ENCODE peak calls at places on chromosomes 1 and 21, in ten cellular contexts. O, C, L, Z, F, X, G, E, Y and M are unnamed samples. For H3K36me3, the result is how much of the 10 kb centered on the place peaks cover.

GRCh38 chr1:200483491-200484143 is 73.8 kb upstream of the ZNF281 start:
- DNase-seq in O (peak), C (no peak), L (peak), Z (peak), F (peak), X (peak), G (no peak), E (no peak), Y (no peak), M (no peak)

GRCh38 chr1:205668951-205669340 is 11.4 kb downstream of the SLC45A3 start:
- DNase-seq in O (no peak), C (no peak), L (no peak), Z (no peak), F (no peak), X (peak), G (peak), E (no peak), Y (no peak), M (no peak)

GRCh38 chr1:96995351-96995750 is 273.8 kb downstream of the PTBP2 start:
- DNase-seq in O (no peak), C (no peak), L (no peak), Z (no peak), F (no peak), X (no peak), G (no peak), E (no peak), Y (no peak), M (no peak)

GRCh38 chr1:156196445-156196844 is 2.5 kb downstream of the SLC25A44 start:
- DNase-seq in O (no peak), C (no peak), L (no peak), Z (no peak), F (no peak), X (no peak), G (no peak), E (no peak), Y (no peak), M (no peak)

GRCh38 chr1:85306236-85306635 is 29.8 kb upstream of the BCL10 start:
- DNase-seq in O (no peak), C (no peak), L (no peak), Z (no peak), F (no peak), X (no peak), G (no peak), E (no peak), Y (no peak), M (no peak)

GRCh38 chr1:116325922-116326321 is 47.1 kb upstream of the ATP1A1 start:
- DNase-seq in O (no peak), C (no peak), L (no peak), Z (no peak), F (no peak), X (no peak), G (peak), E (no peak), Y (no peak), M (no peak)

GRCh38 chr1:6935379-6936307 is 150.4 kb downstream of the CAMTA1 start:
- DNase-seq in O (peak), C (no peak), L (no peak), Z (no peak), F (no peak), X (no peak), G (no peak), E (no peak), Y (no peak), M (no peak)

GRCh38 chr1:24536391-24536840 is 19.5 kb upstream of the NCMAP start:
- DNase-seq in O (no peak), C (no peak), L (no peak), Z (no peak), F (no peak), X (no peak), G (peak), E (no peak), Y (no peak), M (no peak)

GRCh38 chr21:16084776-16085364 is 355.1 kb downstream of the USP25 start:
- DNase-seq in O (peak), C (peak), L (no peak), Z (no peak), F (peak), X (peak), G (no peak), E (peak), Y (no peak), M (peak)

GRCh38 chr1:74571875-74572274 is 59.5 kb upstream of the LRRC53 start:
- DNase-seq in O (no peak), C (no peak), L (no peak), Z (no peak), F (no peak), X (no peak), G (no peak), E (no peak), Y (no peak), M (no peak)

GRCh38 chr21:29114765-29115164 is 15.7 kb upstream of the MAP3K7CL start:
- DNase-seq in O (peak), C (no peak), L (peak), Z (no peak), F (no peak), X (no peak), G (no peak), E (no peak), Y (no peak), M (no peak)

GRCh38 chr1:38741341-38741740 is 118.2 kb downstream of the RRAGC start:
- DNase-seq in O (peak), C (no peak), L (peak), Z (no peak), F (no peak), X (no peak), G (no peak), E (no peak), Y (no peak), M (no peak)

GRCh38 chr1:47536646-47537118 is 98.8 kb downstream of the FOXD2 start:
- DNase-seq in O (no peak), C (no peak), L (no peak), Z (peak), F (no peak), X (no peak), G (no peak), E (no peak), Y (no peak), M (no peak)

GRCh38 chr1:156930483-156930882 is 10.1 kb downstream of the LRRC71 start:
- DNase-seq in O (no peak), C (no peak), L (peak), Z (no peak), F (no peak), X (no peak), G (no peak), E (no peak), Y (no peak), M (no peak)

GRCh38 chr1:28282426-28283407 is 23.4 kb downstream of the SESN2 start:
- DNase-seq in O (no peak), C (no peak), L (no peak), Z (no peak), F (no peak), X (no peak), G (no peak), E (no peak), Y (no peak), M (no peak)

GRCh38 chr1:17966341-17966740 is 141.3 kb upstream of the IGSF21 start:
- DNase-seq in O (peak), C (no peak), L (no peak), Z (no peak), F (no peak), X (no peak), G (no peak), E (no peak), Y (no peak), M (no peak)

GRCh38 chr1:147748687-147749350 is 11.6 kb downstream of the GJA5 start:
- DNase-seq in O (no peak), C (no peak), L (no peak), Z (no peak), F (no peak), X (no peak), G (no peak), E (peak), Y (no peak), M (no peak)

GRCh38 chr1:204032642-204033235 is 40.2 kb upstream of the SOX13 start:
- DNase-seq in O (peak), C (no peak), L (no peak), Z (no peak), F (no peak), X (no peak), G (no peak), E (no peak), Y (peak), M (no peak)

GRCh38 chr1:202268817-202269216 is 72.9 kb downstream of the UBE2T start:
- DNase-seq in O (no peak), C (no peak), L (no peak), Z (no peak), F (no peak), X (no peak), G (no peak), E (no peak), Y (no peak), M (no peak)

GRCh38 chr1:63813829-63814277 is 40.0 kb downstream of the ROR1 start:
- DNase-seq in O (peak), C (peak), L (no peak), Z (no peak), F (no peak), X (no peak), G (no peak), E (no peak), Y (no peak), M (peak)

GRCh38 chr1:24894002-24894401 is 36.1 kb downstream of the RUNX3 start:
- DNase-seq in O (no peak), C (no peak), L (no peak), Z (no peak), F (no peak), X (no peak), G (no peak), E (peak), Y (no peak), M (no peak)

GRCh38 chr1:56477164-56478111 is 101.9 kb downstream of the PLPP3 start:
- DNase-seq in O (peak), C (peak), L (peak), Z (peak), F (peak), X (no peak), G (no peak), E (peak), Y (peak), M (peak)

GRCh38 chr1:180953791-180954721 is 41.4 kb downstream of the KIAA1614 start:
- DNase-seq in O (peak), C (peak), L (peak), Z (peak), F (peak), X (peak), G (peak), E (peak), Y (peak), M (peak)

GRCh38 chr21:16942703-16943102 is 570.1 kb upstream of the CXADR start:
- DNase-seq in O (peak), C (no peak), L (peak), Z (no peak), F (no peak), X (peak), G (no peak), E (no peak), Y (no peak), M (no peak)

GRCh38 chr1:155124503-155125463 is 2.9 kb upstream of the EFNA1 start:
- DNase-seq in O (no peak), C (no peak), L (peak), Z (no peak), F (no peak), X (no peak), G (no peak), E (no peak), Y (peak), M (no peak)

GRCh38 chr1:164651378-164651951 is 92.5 kb downstream of the PBX1 start:
- DNase-seq in O (peak), C (no peak), L (no peak), Z (no peak), F (no peak), X (no peak), G (no peak), E (no peak), Y (no peak), M (peak)

GRCh38 chr1:83905315-83905907 is 93.5 kb downstream of the TTLL7 start:
- DNase-seq in O (peak), C (no peak), L (peak), Z (no peak), F (no peak), X (no peak), G (peak), E (no peak), Y (no peak), M (no peak)

GRCh38 chr1:99755664-99756063 is 10.8 kb downstream of the FRRS1 start:
- DNase-seq in O (no peak), C (no peak), L (no peak), Z (no peak), F (no peak), X (no peak), G (no peak), E (no peak), Y (no peak), M (no peak)

GRCh38 chr1:46757256-46757955 is 38.5 kb upstream of the EFCAB14 start:
- DNase-seq in O (peak), C (no peak), L (peak), Z (peak), F (no peak), X (peak), G (no peak), E (no peak), Y (peak), M (no peak)

GRCh38 chr1:78520216-78520615 is 29.4 kb downstream of the PTGFR start:
- DNase-seq in O (no peak), C (no peak), L (no peak), Z (no peak), F (no peak), X (no peak), G (no peak), E (no peak), Y (no peak), M (no peak)

GRCh38 chr1:230753586-230754251 is 6.5 kb downstream of the CAPN9 start:
- DNase-seq in O (no peak), C (no peak), L (peak), Z (no peak), F (no peak), X (no peak), G (peak), E (peak), Y (peak), M (no peak)

GRCh38 chr1:108561145-108561458 is 1.2 kb downstream of the EEIG2 start:
- DNase-seq in O (no peak), C (no peak), L (no peak), Z (no peak), F (no peak), X (no peak), G (no peak), E (no peak), Y (no peak), M (no peak)

GRCh38 chr1:2355408-2356261 is 35.7 kb downstream of the MORN1 start:
- DNase-seq in O (no peak), C (peak), L (no peak), Z (peak), F (no peak), X (no peak), G (no peak), E (no peak), Y (no peak), M (no peak)

GRCh38 chr1:24508911-24509310 is 6.3 kb downstream of the RCAN3 start:
- DNase-seq in O (no peak), C (no peak), L (no peak), Z (no peak), F (no peak), X (no peak), G (no peak), E (no peak), Y (no peak), M (no peak)

GRCh38 chr1:215543191-215543606 is 23.9 kb upstream of the KCTD3 start:
- DNase-seq in O (peak), C (no peak), L (no peak), Z (no peak), F (no peak), X (no peak), G (no peak), E (no peak), Y (no peak), M (no peak)

GRCh38 chr1:248901578-248901977 is 4.5 kb upstream of the PGBD2 start:
- DNase-seq in O (no peak), C (no peak), L (no peak), Z (no peak), F (no peak), X (no peak), G (no peak), E (no peak), Y (no peak), M (no peak)
- H3K27ac ChIP-seq in O (no peak), C (no peak), L (no peak), Z (no peak), F (no peak), X (no peak), G (no peak), E (no peak), Y (no peak), M (no peak)

DNA sequence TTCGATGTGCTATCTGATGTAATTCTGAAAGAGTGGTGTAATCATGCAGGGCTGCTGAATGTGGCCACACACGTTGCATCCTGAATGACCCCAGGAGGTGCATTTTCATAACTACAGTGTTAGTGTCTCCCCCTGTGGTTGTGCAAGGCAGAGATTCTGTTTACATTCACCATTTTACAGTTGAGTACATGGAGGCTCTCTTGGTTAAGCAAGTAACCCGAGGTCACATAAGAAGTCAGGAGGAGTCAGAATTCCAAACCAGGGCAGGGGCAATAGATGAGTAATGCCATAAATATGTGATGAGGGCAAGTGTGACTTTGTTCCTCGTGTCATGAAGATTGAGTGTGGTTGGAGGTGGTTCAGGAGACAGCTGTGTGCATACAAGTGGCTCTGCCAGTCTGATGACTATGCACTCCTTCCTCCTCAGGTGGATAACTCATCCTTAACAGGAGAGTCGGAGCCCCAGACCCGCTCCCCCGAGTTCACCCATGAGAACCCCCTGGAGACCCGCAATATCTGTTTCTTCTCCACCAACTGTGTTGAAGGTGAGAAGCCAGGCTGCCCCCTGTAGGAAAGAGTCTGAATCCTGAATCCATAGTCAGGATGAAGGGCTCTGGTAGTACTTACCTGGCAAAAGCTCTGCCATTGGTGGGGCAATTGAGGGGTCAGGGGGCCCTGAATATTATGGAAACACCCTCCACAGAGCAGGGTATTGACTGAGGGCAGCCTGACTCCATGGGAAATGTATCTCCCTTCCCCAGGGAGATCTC is 9.3 kb downstream of the ATP1A2 start:
- DNase-seq in O (peak), C (no peak), L (no peak), Z (no peak), F (no peak), X (no peak), G (no peak), E (no peak), Y (peak), M (no peak)
- H3K36me3 ChIP-seq in O (under half), C (under half), L (under half), Z (under half), F (under half), X (under half), G (under half), E (under half), Y (under half), M (under half)

DNA sequence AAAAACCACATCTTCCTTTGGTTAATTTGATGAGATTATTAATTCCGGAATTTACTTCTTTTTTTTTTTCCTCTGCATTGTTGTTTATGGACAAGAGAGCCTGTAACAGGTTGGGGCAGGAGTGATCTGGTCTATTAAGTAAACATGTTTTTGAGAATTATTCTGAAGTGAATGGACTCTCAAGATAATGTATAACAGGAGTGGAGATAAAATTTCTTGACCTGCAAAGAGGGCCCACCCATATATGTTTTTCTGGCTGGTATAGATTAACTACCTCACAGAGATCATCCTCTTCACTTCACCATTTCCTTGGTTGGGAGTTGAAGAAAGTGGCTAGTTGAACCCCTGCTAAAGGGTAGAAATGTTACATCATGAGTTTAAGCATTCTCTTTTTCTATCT is 10.7 kb downstream of the DDI2 start:
- DNase-seq in O (no peak), C (no peak), L (no peak), Z (no peak), F (no peak), X (no peak), G (no peak), E (no peak), Y (no peak), M (no peak)
- H3K27ac ChIP-seq in O (peak), C (no peak), L (peak), Z (no peak), F (no peak), X (peak), G (no peak), E (no peak), Y (no peak), M (peak)

DNA sequence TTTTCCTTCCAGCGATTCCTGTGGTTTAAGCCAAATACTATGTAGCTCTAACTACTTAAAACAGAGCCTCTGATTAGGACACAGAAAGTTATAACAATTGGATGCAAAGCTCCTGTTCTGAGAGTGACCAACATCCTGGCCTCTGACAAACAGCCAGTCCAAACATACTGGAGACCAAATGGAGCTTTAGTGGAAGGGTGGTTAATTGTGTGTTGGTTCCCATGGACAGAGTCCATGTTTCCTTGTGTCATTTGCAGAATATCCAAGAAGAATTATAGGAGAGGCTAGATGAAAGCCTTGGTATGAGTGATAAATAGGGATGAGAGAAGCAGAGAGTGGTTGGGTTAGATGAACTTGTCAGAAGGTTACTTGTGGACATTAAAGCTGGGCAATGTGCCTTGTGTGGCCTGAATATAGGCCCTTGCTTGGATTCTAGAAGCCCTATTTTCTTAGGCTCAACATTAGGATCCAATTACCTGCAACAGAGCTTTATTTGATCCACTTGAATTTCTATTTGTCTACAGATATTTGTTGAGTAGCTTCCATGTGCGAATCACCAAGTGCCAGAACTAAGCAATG is 180.5 kb upstream of the GORAB start:
- DNase-seq in O (no peak), C (peak), L (no peak), Z (no peak), F (no peak), X (no peak), G (no peak), E (no peak), Y (no peak), M (no peak)
- H3K36me3 ChIP-seq in O (under half), C (under half), L (under half), Z (under half), F (under half), X (under half), G (under half), E (under half), Y (under half), M (under half)

GRCh38 chr21:45287438-45288391 is at the start of gene POFUT2:
- DNase-seq in O (peak), C (peak), L (peak), Z (peak), F (peak), X (peak), G (peak), E (peak), Y (peak), M (peak)
- H3K27ac ChIP-seq in O (peak), C (no peak), L (peak), Z (peak), F (peak), X (peak), G (no peak), E (peak), Y (peak), M (peak)

GRCh38 chr1:32665915-32666314 is 14.9 kb downstream of the RBBP4 start:
- DNase-seq in O (no peak), C (no peak), L (no peak), Z (no peak), F (no peak), X (no peak), G (no peak), E (no peak), Y (no peak), M (no peak)
- H3K36me3 ChIP-seq in O (half or more), C (under half), L (half or more), Z (half or more), F (under half), X (half or more), G (half or more), E (under half), Y (half or more), M (under half)

GRCh38 chr1:58893257-58893869 is 109.5 kb upstream of the JUN start:
- DNase-seq in O (no peak), C (no peak), L (no peak), Z (no peak), F (no peak), X (no peak), G (no peak), E (peak), Y (no peak), M (peak)

GRCh38 chr1:58888776-58889341 is 105.0 kb upstream of the JUN start:
- DNase-seq in O (peak), C (no peak), L (no peak), Z (no peak), F (no peak), X (no peak), G (no peak), E (no peak), Y (no peak), M (no peak)

GRCh38 chr1:58891347-58891746 is 107.5 kb upstream of the JUN start:
- DNase-seq in O (no peak), C (no peak), L (no peak), Z (no peak), F (no peak), X (no peak), G (no peak), E (no peak), Y (no peak), M (no peak)

GRCh38 chr1:58887059-58887458 is 103.2 kb upstream of the JUN start:
- DNase-seq in O (peak), C (no peak), L (no peak), Z (no peak), F (no peak), X (no peak), G (no peak), E (no peak), Y (no peak), M (no peak)

GRCh38 chr1:58890091-58890490 is 106.2 kb upstream of the JUN start:
- DNase-seq in O (no peak), C (no peak), L (no peak), Z (no peak), F (no peak), X (no peak), G (no peak), E (no peak), Y (no peak), M (no peak)
- H3K27ac ChIP-seq in O (no peak), C (no peak), L (no peak), Z (no peak), F (no peak), X (no peak), G (no peak), E (no peak), Y (no peak), M (no peak)

GRCh38 chr1:93199150-93199549 is 18.6 kb downstream of the CCDC18 start:
- DNase-seq in O (no peak), C (no peak), L (no peak), Z (no peak), F (no peak), X (no peak), G (no peak), E (no peak), Y (no peak), M (no peak)
- H3K36me3 ChIP-seq in O (under half), C (under half), L (under half), Z (under half), F (under half), X (under half), G (half or more), E (under half), Y (under half), M (under half)